ENCODE peak calls at places on chromosomes 2 and 18, in ten cellular contexts. I, U, O, V, Y, B, J, Z, K and P are unnamed samples.
A peak's percentile ranks its signal among the peaks of the same experiment; 100 is the strongest.

GRCh38 chr2:38474058-38474457 is 97.0 kb upstream of the ATL2 start:
- ATAC-seq in I (no peak), V (no peak), K (no peak), B (no peak), Y (no peak), J (no peak), Z (no peak), U (no peak), O (no peak), P (no peak)

GRCh38 chr2:100427627-100428258 is 10.3 kb upstream of the CHST10 start:
- ATAC-seq in Z (peak; percentile 92), Y (peak; percentile 84), V (peak; percentile 38), K (peak; percentile 76), B (peak; percentile 83), O (peak; percentile 86), I (no peak), J (peak; percentile 40), U (peak; percentile 64), P (peak; percentile 51)

GRCh38 chr18:59834267-59834666 is 65.5 kb upstream of the PMAIP1 start:
- ATAC-seq in J (no peak), U (no peak), Y (no peak), O (no peak), B (no peak), V (no peak), Z (no peak), K (no peak), I (no peak), P (no peak)

GRCh38 chr2:43239981-43240761 is 13.8 kb upstream of the ZFP36L2 start:
- ATAC-seq in K (peak; percentile 40), V (no peak), I (no peak), O (peak; percentile 65), Z (peak; percentile 38), Y (peak; percentile 58), U (peak; percentile 45), J (no peak), B (no peak), P (no peak)

GRCh38 chr2:201235865-201236811 is 24.2 kb upstream of the CASP8 start:
- ATAC-seq in B (peak; percentile 55), U (no peak), J (peak; percentile 76), Z (peak; percentile 33), V (peak; percentile 4), Y (peak; percentile 45), O (peak; percentile 16), I (peak; percentile 14), K (peak; percentile 7), P (peak; percentile 49)

GRCh38 chr2:44455877-44456276 is 94.1 kb downstream of the CAMKMT start:
- ATAC-seq in J (no peak), Z (no peak), V (no peak), U (no peak), B (no peak), O (no peak), Y (no peak), K (no peak), I (no peak), P (no peak)

GRCh38 chr2:175576875-175577274 is 395.4 kb upstream of the ATP5MC3 start:
- ATAC-seq in Z (no peak), B (peak; percentile 68), V (no peak), Y (peak; percentile 56), I (no peak), U (no peak), O (no peak), K (no peak), J (no peak), P (no peak)

GRCh38 chr18:532023-532422 is 31.5 kb upstream of the COLEC12 start:
- ATAC-seq in K (no peak), V (peak; percentile 75), U (no peak), Z (peak; percentile 24), J (no peak), Y (no peak), O (no peak), I (no peak), B (no peak), P (no peak)

GRCh38 chr2:189000221-189000620 is 26.0 kb downstream of the COL3A1 start:
- ATAC-seq in K (no peak), Y (no peak), J (no peak), B (no peak), I (no peak), O (no peak), V (no peak), U (no peak), Z (no peak), P (no peak)

GRCh38 chr2:183665976-183666375 is 541.7 kb downstream of the NUP35 start:
- ATAC-seq in K (no peak), Z (no peak), I (peak; percentile 63), U (no peak), J (no peak), B (no peak), Y (no peak), V (no peak), O (no peak), P (no peak)

GRCh38 chr2:28527196-28527595 is 31.3 kb downstream of the PLB1 start:
- ATAC-seq in B (peak; percentile 40), U (no peak), V (no peak), I (peak; percentile 11), Z (no peak), O (peak; percentile 58), J (no peak), K (no peak), Y (peak; percentile 11), P (no peak)

GRCh38 chr2:110173523-110173922 is 31.3 kb downstream of the NPHP1 start:
- ATAC-seq in B (no peak), K (no peak), I (no peak), Z (no peak), V (peak; percentile 90), U (peak; percentile 90), Y (no peak), O (peak; percentile 51), J (peak; percentile 63), P (no peak)

GRCh38 chr18:35030234-35030989 is 10.8 kb upstream of the MAPRE2 start:
- ATAC-seq in U (peak; percentile 85), O (no peak), Z (peak; percentile 34), K (peak; percentile 56), B (no peak), J (no peak), Y (peak; percentile 23), V (peak; percentile 24), I (no peak), P (no peak)

GRCh38 chr2:191574232-191574631 is 103.7 kb upstream of the NABP1 start:
- ATAC-seq in B (no peak), V (peak; percentile 49), Y (no peak), Z (no peak), O (no peak), U (no peak), K (no peak), I (no peak), J (no peak), P (no peak)

GRCh38 chr18:28350821-28351220 is 173.9 kb upstream of the CDH2 start:
- ATAC-seq in K (no peak), J (no peak), B (no peak), I (no peak), V (no peak), Y (no peak), U (no peak), O (no peak), Z (no peak), P (no peak)

GRCh38 chr2:146228659-146229058 is 1616.2 kb upstream of the ACVR2A start:
- ATAC-seq in V (no peak), K (no peak), U (no peak), J (no peak), Y (no peak), I (no peak), O (no peak), B (no peak), Z (no peak), P (no peak)

DNA sequence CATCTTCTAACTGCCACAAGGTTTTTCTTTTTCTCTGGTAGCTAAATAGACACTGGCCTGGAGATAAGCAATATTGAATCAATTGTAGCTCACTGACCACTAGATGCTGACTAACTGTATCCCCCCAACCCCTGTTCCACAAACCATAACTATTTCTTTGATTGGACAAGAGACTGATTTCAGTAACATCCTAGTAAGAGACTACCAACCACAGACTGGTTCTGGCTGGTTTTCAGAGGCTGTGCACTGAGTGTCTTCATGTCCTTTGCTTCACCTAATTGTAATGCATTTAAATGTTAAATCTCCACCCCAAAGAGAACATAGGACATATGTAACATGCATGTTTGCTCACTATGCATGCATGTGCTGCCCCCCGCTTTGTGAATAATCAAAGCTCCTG is 3.2 kb upstream of the AAK1 start:
- ATAC-seq in I (no peak), O (no peak), Z (no peak), Y (no peak), B (no peak), U (no peak), J (no peak), V (no peak), K (no peak), P (no peak)
- H3K4me1 ChIP-seq in I (peaks cover 22% of the 10 kb centered on the region), O (peaks cover 30% of the 10 kb centered on the region), Z (peaks cover 18% of the 10 kb centered on the region), Y (peaks cover 33% of the 10 kb centered on the region), B (no peaks in the 10 kb centered on the region), U (peaks cover 8% of the 10 kb centered on the region), J (peaks cover 2% of the 10 kb centered on the region), V (peaks cover 14% of the 10 kb centered on the region), K (peaks cover 40% of the 10 kb centered on the region), P (peaks cover 11% of the 10 kb centered on the region)

GRCh38 chr2:74006424-74006823 is 21.7 kb downstream of the TET3 start:
- ATAC-seq in O (no peak), Z (no peak), J (no peak), K (no peak), I (no peak), U (no peak), B (no peak), Y (peak; percentile 24), V (no peak), P (no peak)
- H3K4me1 ChIP-seq in O (peaks cover 12% of the 10 kb centered on the region), Z (peaks cover 38% of the 10 kb centered on the region), J (peaks cover 29% of the 10 kb centered on the region), K (peaks cover 62% of the 10 kb centered on the region), I (peaks cover 43% of the 10 kb centered on the region), U (peaks cover 19% of the 10 kb centered on the region), B (peaks cover 22% of the 10 kb centered on the region), Y (peaks cover 63% of the 10 kb centered on the region), V (peaks cover 25% of the 10 kb centered on the region), P (peaks cover 24% of the 10 kb centered on the region)

DNA sequence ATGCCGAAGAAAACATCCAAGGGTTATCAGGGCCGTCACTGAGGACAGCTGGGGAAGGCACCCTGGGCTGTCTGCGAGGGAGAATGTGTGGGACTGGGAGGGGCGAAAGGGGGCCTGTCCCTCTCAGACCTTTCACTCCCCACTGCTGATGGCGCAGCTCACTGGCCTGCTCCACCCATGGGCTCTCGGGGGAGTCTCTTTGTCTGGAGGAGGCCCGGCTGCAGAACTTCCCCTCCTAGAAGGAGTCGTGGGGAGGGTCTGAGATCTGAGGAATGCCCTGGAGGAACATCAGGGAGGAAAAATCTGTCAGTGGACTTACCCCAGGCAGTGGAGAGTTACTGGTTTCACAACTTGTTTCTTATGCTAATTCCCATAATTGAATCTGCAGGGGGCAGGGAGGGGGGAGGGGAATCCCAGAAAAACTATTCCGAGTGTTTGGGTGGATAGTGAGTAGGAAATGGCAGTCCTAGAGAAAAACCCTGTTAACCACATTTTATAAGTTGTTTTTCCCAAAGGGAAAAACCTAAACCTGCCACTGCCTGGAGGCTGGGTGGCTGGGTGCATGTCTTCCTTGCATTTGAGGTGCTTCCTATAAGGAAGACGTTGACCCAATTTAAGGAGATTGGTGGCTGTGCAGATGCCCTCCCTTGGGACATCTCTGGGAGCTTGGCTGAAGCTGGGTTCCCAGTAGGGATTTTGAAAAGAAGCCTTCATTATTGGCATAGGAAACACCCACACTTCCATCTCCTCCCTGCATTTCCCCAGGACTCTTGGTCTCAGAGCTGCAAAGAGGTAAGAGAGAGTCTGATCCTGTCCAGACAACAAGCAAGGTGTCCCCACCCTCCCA is 11.7 kb upstream of the SEMA4C start:
- ATAC-seq in O (no peak), U (no peak), K (no peak), J (no peak), V (no peak), Z (no peak), B (peak; percentile 14), I (no peak), Y (peak; percentile 33), P (no peak)
- H3K4me1 ChIP-seq in O (no peaks in the 10 kb centered on the region), U (no peaks in the 10 kb centered on the region), K (peaks cover 18% of the 10 kb centered on the region), J (peaks cover 1% of the 10 kb centered on the region), V (peaks cover 17% of the 10 kb centered on the region), Z (peaks cover 17% of the 10 kb centered on the region), B (no peaks in the 10 kb centered on the region), I (no peaks in the 10 kb centered on the region), Y (peaks cover 15% of the 10 kb centered on the region), P (peaks cover 4% of the 10 kb centered on the region)

GRCh38 chr2:70992945-70993688 is 1.6 kb downstream of the TEX261 start:
- ATAC-seq in I (no peak), Y (no peak), J (no peak), K (no peak), V (no peak), U (no peak), O (no peak), B (no peak), Z (no peak), P (no peak)
- H3K4me1 ChIP-seq in I (peaks cover 16% of the 10 kb centered on the region), Y (peaks cover 29% of the 10 kb centered on the region), J (peaks cover 11% of the 10 kb centered on the region), K (peaks cover 21% of the 10 kb centered on the region), V (no peaks in the 10 kb centered on the region), U (peaks cover 21% of the 10 kb centered on the region), O (peaks cover 17% of the 10 kb centered on the region), B (peaks cover 9% of the 10 kb centered on the region), Z (peaks cover 14% of the 10 kb centered on the region), P (peaks cover 57% of the 10 kb centered on the region)